ENCODE peak calls at places on chromosomes 5 and 9, in six cellular contexts. D, B, I, T, P and A are unnamed samples.

GRCh38 chr5:67206381-67207328 is 10.1 kb upstream of the CD180 start:
- DNase-seq in D (no peak), B (no peak), I (peak), T (no peak), P (peak), A (peak)

GRCh38 chr9:137580209-137580957 is 1.7 kb upstream of the DPH7 start:
- DNase-seq in D (no peak), B (no peak), I (no peak), T (no peak), P (no peak), A (no peak)

GRCh38 chr5:74281191-74281590 is 359.3 kb downstream of the ENC1 start:
- DNase-seq in D (no peak), B (no peak), I (no peak), T (no peak), P (no peak), A (no peak)

GRCh38 chr5:151077419-151077818 is 3.4 kb downstream of the TNIP1 start:
- DNase-seq in D (no peak), B (no peak), I (no peak), T (no peak), P (no peak), A (no peak)

GRCh38 chr5:137752873-137753226 is 1.3 kb downstream of the HNRNPA0 start:
- DNase-seq in D (no peak), B (peak), I (no peak), T (no peak), P (peak), A (no peak)

GRCh38 chr5:68730220-68731010 is 363.4 kb upstream of the SLC30A5 start:
- DNase-seq in D (no peak), B (no peak), I (no peak), T (peak), P (no peak), A (no peak)

GRCh38 chr5:56052735-56053134 is 58.0 kb upstream of the IL6ST start:
- DNase-seq in D (no peak), B (no peak), I (no peak), T (no peak), P (no peak), A (no peak)

GRCh38 chr5:102959055-102959454 is 160.9 kb downstream of the GIN1 start:
- DNase-seq in D (no peak), B (no peak), I (no peak), T (peak), P (no peak), A (no peak)

GRCh38 chr9:114209151-114209550 is 53.8 kb downstream of the COL27A1 start:
- DNase-seq in D (no peak), B (no peak), I (no peak), T (no peak), P (no peak), A (no peak)

GRCh38 chr5:36724429-36725332 is 118.3 kb downstream of the SLC1A3 start:
- DNase-seq in D (peak), B (no peak), I (peak), T (no peak), P (peak), A (no peak)

GRCh38 chr5:73823508-73823925 is 197.5 kb downstream of the ARHGEF28 start:
- DNase-seq in D (no peak), B (no peak), I (no peak), T (no peak), P (no peak), A (no peak)

GRCh38 chr9:112348257-112348992 is 15.0 kb upstream of the PTBP3 start:
- DNase-seq in D (peak), B (peak), I (no peak), T (no peak), P (peak), A (peak)

GRCh38 chr5:138610468-138611294 is 35.5 kb upstream of the HSPA9 start:
- DNase-seq in D (no peak), B (peak), I (no peak), T (no peak), P (no peak), A (no peak)

GRCh38 chr5:172646716-172647285 is 5.7 kb downstream of the NEURL1B start:
- DNase-seq in D (peak), B (peak), I (no peak), T (no peak), P (no peak), A (no peak)

GRCh38 chr5:4553968-4554367 is 586.2 kb upstream of the ADAMTS16 start:
- DNase-seq in D (no peak), B (no peak), I (no peak), T (no peak), P (no peak), A (no peak)

GRCh38 chr9:34737677-34738260 is 27.8 kb upstream of the CCL21 start:
- DNase-seq in D (no peak), B (no peak), I (no peak), T (no peak), P (no peak), A (no peak)

GRCh38 chr9:8115570-8115969 is 316.0 kb upstream of the DMAC1 start:
- DNase-seq in D (no peak), B (no peak), I (no peak), T (no peak), P (no peak), A (no peak)

GRCh38 chr9:137240321-137240840 is 706 bp upstream of the TUBB4B start:
- DNase-seq in D (peak), B (peak), I (no peak), T (peak), P (peak), A (peak)

GRCh38 chr5:180047667-180048066 is 23.9 kb downstream of the RNF130 start:
- DNase-seq in D (peak), B (no peak), I (no peak), T (no peak), P (no peak), A (no peak)

GRCh38 chr9:86639899-86640379 is 285.7 kb upstream of the TUT7 start:
- DNase-seq in D (no peak), B (peak), I (no peak), T (no peak), P (no peak), A (no peak)

GRCh38 chr5:89733772-89734171 is 675.8 kb downstream of the CETN3 start:
- DNase-seq in D (no peak), B (no peak), I (no peak), T (no peak), P (peak), A (no peak)

GRCh38 chr5:50320131-50320749 is 120.8 kb downstream of the EMB start:
- DNase-seq in D (no peak), B (no peak), I (no peak), T (no peak), P (no peak), A (no peak)

GRCh38 chr5:592158-592557 is 20.0 kb upstream of the CEP72 start:
- DNase-seq in D (peak), B (no peak), I (no peak), T (no peak), P (no peak), A (no peak)

GRCh38 chr9:75101004-75101601 is 12.8 kb downstream of the OSTF1 start:
- DNase-seq in D (no peak), B (no peak), I (no peak), T (no peak), P (no peak), A (no peak)

GRCh38 chr5:172175263-172175719 is 12.7 kb downstream of the STK10 start:
- DNase-seq in D (peak), B (no peak), I (peak), T (no peak), P (peak), A (peak)

GRCh38 chr9:85262333-85262732 is 479.4 kb downstream of the AGTPBP1 start:
- DNase-seq in D (no peak), B (no peak), I (no peak), T (no peak), P (no peak), A (no peak)

GRCh38 chr9:88007291-88007650 is 32.9 kb upstream of the CDK20 start:
- DNase-seq in D (no peak), B (peak), I (no peak), T (no peak), P (no peak), A (no peak)

GRCh38 chr9:88013051-88013450 is 38.7 kb upstream of the CDK20 start:
- DNase-seq in D (no peak), B (no peak), I (no peak), T (no peak), P (no peak), A (no peak)

GRCh38 chr9:88013607-88014006 is 39.3 kb upstream of the CDK20 start:
- DNase-seq in D (no peak), B (no peak), I (no peak), T (no peak), P (no peak), A (no peak)

GRCh38 chr9:88006511-88007290 is 32.4 kb upstream of the CDK20 start:
- DNase-seq in D (no peak), B (peak), I (no peak), T (no peak), P (no peak), A (no peak)

DNA sequence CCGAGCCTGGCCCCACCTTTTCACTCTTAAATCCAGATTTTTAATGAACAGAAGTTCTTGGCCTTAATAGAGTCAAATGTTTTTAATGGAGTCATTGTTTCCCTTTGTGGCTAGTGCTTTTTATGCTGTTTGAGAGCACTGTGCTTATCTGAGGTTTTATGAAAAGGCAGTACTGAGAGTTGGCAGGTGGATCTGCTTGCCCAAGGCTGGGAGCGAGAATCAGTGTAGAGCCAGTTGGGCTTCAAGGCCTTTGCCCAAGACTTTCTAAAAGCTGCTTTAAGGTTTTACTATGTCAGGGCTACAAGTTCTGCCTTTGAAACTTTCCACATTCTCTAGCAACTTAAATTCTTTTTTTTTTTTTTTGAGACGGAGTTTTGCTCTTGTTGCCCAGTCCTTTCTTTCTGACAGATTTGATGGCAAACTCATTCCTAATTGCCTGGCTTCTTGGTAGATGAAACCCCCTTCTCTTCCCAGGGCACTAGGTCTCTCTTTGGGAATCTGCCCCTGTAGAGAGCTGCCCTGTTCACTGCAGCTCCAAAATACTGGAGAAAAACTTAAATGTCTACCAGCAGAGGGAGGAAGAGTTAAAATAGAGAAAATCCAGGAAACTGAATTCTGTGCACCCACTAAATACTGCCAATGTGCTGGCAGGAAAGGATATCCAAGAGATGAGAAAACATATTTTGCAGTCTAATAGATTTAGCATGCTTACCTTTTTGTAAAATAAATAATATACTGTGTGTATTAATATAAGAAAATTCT is 36.9 kb upstream of the CDK20 start:
- DNase-seq in D (no peak), B (no peak), I (no peak), T (no peak), P (no peak), A (no peak)
- TF ChIP-seq CTCF in D (no peak), B (no peak), I (no peak), T (peak), P (no peak), A (no peak)

GRCh38 chr9:1429328-1429727 is 379.2 kb downstream of the DMRT2 start:
- DNase-seq in D (no peak), B (peak), I (no peak), T (no peak), P (no peak), A (no peak)

GRCh38 chr9:1434082-1434481 is 383.9 kb downstream of the DMRT2 start:
- DNase-seq in D (no peak), B (no peak), I (no peak), T (no peak), P (no peak), A (no peak)
- TF ChIP-seq CTCF in D (no peak), B (peak), I (peak), T (no peak), P (no peak), A (no peak)

GRCh38 chr5:139976703-139977102 is 66.4 kb downstream of the NRG2 start:
- DNase-seq in D (no peak), B (no peak), I (no peak), T (no peak), P (no peak), A (no peak)

GRCh38 chr5:139982157-139982974 is 60.7 kb downstream of the NRG2 start:
- DNase-seq in D (no peak), B (no peak), I (no peak), T (no peak), P (no peak), A (no peak)

GRCh38 chr5:139979943-139980342 is 63.2 kb downstream of the NRG2 start:
- DNase-seq in D (no peak), B (no peak), I (no peak), T (no peak), P (no peak), A (no peak)

GRCh38 chr5:139980765-139981164 is 62.3 kb downstream of the NRG2 start:
- DNase-seq in D (no peak), B (no peak), I (no peak), T (no peak), P (no peak), A (no peak)

DNA sequence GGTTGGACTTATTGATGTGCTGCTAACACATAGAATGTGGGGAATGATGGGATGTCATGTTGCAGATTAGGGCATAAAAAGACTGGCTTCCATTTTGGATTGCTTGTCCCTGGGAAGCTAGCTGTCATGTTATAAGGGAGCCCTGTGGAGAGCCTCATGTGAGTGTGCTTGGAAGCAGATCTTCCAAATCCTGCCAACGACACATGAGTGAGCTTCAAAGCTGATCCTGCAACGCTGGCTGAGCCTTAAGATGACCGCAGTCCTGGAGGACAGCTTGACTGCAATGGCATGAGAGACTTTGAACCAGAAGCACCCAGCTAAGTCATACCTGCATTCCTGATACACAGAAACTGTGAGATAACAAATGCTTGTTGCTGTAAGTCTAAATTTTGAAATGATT is 63.6 kb downstream of the NRG2 start:
- DNase-seq in D (no peak), B (no peak), I (no peak), T (no peak), P (no peak), A (no peak)
- TF ChIP-seq CTCF in D (no peak), B (no peak), I (no peak), T (no peak), P (no peak), A (no peak)

GRCh38 chr9:121658166-121658565 is 6.7 kb downstream of the DAB2IP start:
- DNase-seq in D (no peak), B (no peak), I (no peak), T (no peak), P (no peak), A (no peak)
- TF ChIP-seq CTCF in D (peak), B (no peak), I (no peak), T (no peak), P (no peak), A (no peak)